ENCODE peak calls at places on chromosomes 4 and X, in nine cellular contexts. I, G, M, P, R, D, U, A and F are unnamed samples. For H3K4me1, the result is how much of the 10 kb centered on the place peaks cover.

GRCh38 chr4:73662709-73663546 is 42.7 kb upstream of the RASSF6 start:
- DNase-seq in I (no peak), G (no peak), M (no peak), P (no peak), R (no peak), D (peak), U (no peak), A (peak), F (no peak)

GRCh38 chr4:99722662-99723061 is 65.0 kb upstream of the C4orf54 start:
- DNase-seq in I (no peak), G (no peak), M (no peak), P (no peak), R (no peak), D (no peak), U (no peak), A (peak), F (no peak)

GRCh38 chr4:102139132-102139573 is 206.1 kb downstream of the SLC39A8 start:
- DNase-seq in I (no peak), G (no peak), M (peak), P (no peak), R (no peak), D (peak), U (no peak), A (no peak), F (no peak)

GRCh38 chr4:97778174-97778573 is 365.1 kb downstream of the STPG2 start:
- DNase-seq in I (no peak), G (no peak), M (no peak), P (no peak), R (no peak), D (no peak), U (no peak), A (no peak), F (no peak)

GRCh38 chr4:186898367-186898766 is 174.7 kb upstream of the FAT1 start:
- DNase-seq in I (no peak), G (no peak), M (no peak), P (no peak), R (no peak), D (no peak), U (no peak), A (no peak), F (no peak)

GRCh38 chr4:184400891-184401290 is 73.5 kb downstream of the IRF2 start:
- DNase-seq in I (no peak), G (no peak), M (no peak), P (no peak), R (no peak), D (no peak), U (no peak), A (no peak), F (no peak)

GRCh38 chrX:139823806-139824205 is 109.0 kb downstream of the ATP11C start:
- DNase-seq in I (no peak), G (no peak), M (no peak), P (no peak), R (no peak), D (peak), U (no peak), A (no peak), F (no peak)

GRCh38 chrX:17859609-17860178 is 1.4 kb downstream of the RAI2 start:
- DNase-seq in I (peak), G (no peak), M (no peak), P (no peak), R (no peak), D (no peak), U (no peak), A (peak), F (peak)

GRCh38 chr4:7419961-7420660 is 14.6 kb downstream of the PSAPL1 start:
- DNase-seq in I (no peak), G (no peak), M (no peak), P (peak), R (no peak), D (no peak), U (no peak), A (no peak), F (no peak)

GRCh38 chr4:94892051-94892450 is 134.3 kb downstream of the BMPR1B start:
- DNase-seq in I (no peak), G (no peak), M (no peak), P (no peak), R (no peak), D (peak), U (no peak), A (no peak), F (peak)

GRCh38 chr4:98614081-98614480 is 44.3 kb downstream of the TSPAN5 start:
- DNase-seq in I (no peak), G (no peak), M (no peak), P (no peak), R (no peak), D (no peak), U (no peak), A (no peak), F (no peak)

GRCh38 chrX:54181196-54181953 is 1.7 kb downstream of the FAM120C start:
- DNase-seq in I (no peak), G (no peak), M (no peak), P (no peak), R (no peak), D (peak), U (no peak), A (no peak), F (no peak)

GRCh38 chr4:8580321-8581093 is at the start of gene GPR78:
- DNase-seq in I (peak), G (no peak), M (peak), P (peak), R (no peak), D (peak), U (peak), A (peak), F (peak)

GRCh38 chrX:29926056-29926455 is 289.3 kb upstream of the MAGEB2 start:
- DNase-seq in I (no peak), G (no peak), M (no peak), P (no peak), R (no peak), D (no peak), U (no peak), A (no peak), F (no peak)

GRCh38 chrX:42976729-42977366 is 198.9 kb upstream of the PPP1R2C start:
- DNase-seq in I (no peak), G (no peak), M (no peak), P (no peak), R (no peak), D (no peak), U (peak), A (peak), F (no peak)

GRCh38 chrX:24956828-24957227 is 58.9 kb downstream of the ARX start:
- DNase-seq in I (no peak), G (no peak), M (no peak), P (no peak), R (no peak), D (peak), U (no peak), A (no peak), F (no peak)

GRCh38 chr4:89558147-89558546 is 250.5 kb upstream of the GPRIN3 start:
- DNase-seq in I (peak), G (no peak), M (no peak), P (no peak), R (no peak), D (peak), U (no peak), A (no peak), F (no peak)

GRCh38 chr4:185859106-185859505 is 47.1 kb upstream of the SORBS2 start:
- DNase-seq in I (no peak), G (no peak), M (no peak), P (no peak), R (no peak), D (no peak), U (peak), A (no peak), F (peak)

GRCh38 chr4:70778888-70779422 is 57.2 kb downstream of the RUFY3 start:
- DNase-seq in I (no peak), G (no peak), M (peak), P (no peak), R (no peak), D (no peak), U (no peak), A (peak), F (no peak)

GRCh38 chrX:81377329-81377728 is 175.4 kb downstream of the SH3BGRL start:
- DNase-seq in I (peak), G (no peak), M (no peak), P (no peak), R (no peak), D (peak), U (no peak), A (peak), F (no peak)

GRCh38 chr4:107866726-107867125 is 42.0 kb downstream of the SGMS2 start:
- DNase-seq in I (no peak), G (no peak), M (no peak), P (no peak), R (no peak), D (no peak), U (no peak), A (no peak), F (no peak)

GRCh38 chrX:67104982-67105757 is 438.7 kb upstream of the AR start:
- DNase-seq in I (no peak), G (peak), M (no peak), P (no peak), R (no peak), D (no peak), U (no peak), A (no peak), F (no peak)

GRCh38 chrX:118824173-118824782 is 654 bp downstream of the ZCCHC12 start:
- DNase-seq in I (peak), G (no peak), M (no peak), P (no peak), R (no peak), D (no peak), U (no peak), A (no peak), F (no peak)
- H3K4me3 ChIP-seq in I (peak), G (peak), M (peak), P (peak), R (peak), D (peak), U (peak), A (no peak), F (no peak)

GRCh38 chr4:17576932-17577659 is at the start of gene LAP3:
- DNase-seq in I (peak), G (peak), M (peak), P (peak), R (peak), D (peak), U (peak), A (peak), F (peak)
- H3K4me1 ChIP-seq in I (under half), G (under half), M (under half), P (under half), R (under half), D (under half), U (under half), A (under half), F (under half)

GRCh38 chrX:103356897-103357296 is 591 bp downstream of the TCEAL9 start:
- DNase-seq in I (peak), G (no peak), M (peak), P (no peak), R (no peak), D (peak), U (peak), A (peak), F (peak)
- H3K4me3 ChIP-seq in I (peak), G (peak), M (peak), P (peak), R (no peak), D (peak), U (peak), A (peak), F (peak)

GRCh38 chrX:69386681-69387080 is 117.4 kb upstream of the NALF2 start:
- DNase-seq in I (no peak), G (no peak), M (no peak), P (no peak), R (no peak), D (no peak), U (no peak), A (no peak), F (no peak)

GRCh38 chrX:69387559-69388487 is 116.3 kb upstream of the NALF2 start:
- DNase-seq in I (peak), G (no peak), M (peak), P (no peak), R (peak), D (peak), U (peak), A (peak), F (peak)

GRCh38 chrX:69389221-69389620 is 114.9 kb upstream of the NALF2 start:
- DNase-seq in I (peak), G (no peak), M (no peak), P (no peak), R (no peak), D (no peak), U (no peak), A (no peak), F (no peak)

DNA sequence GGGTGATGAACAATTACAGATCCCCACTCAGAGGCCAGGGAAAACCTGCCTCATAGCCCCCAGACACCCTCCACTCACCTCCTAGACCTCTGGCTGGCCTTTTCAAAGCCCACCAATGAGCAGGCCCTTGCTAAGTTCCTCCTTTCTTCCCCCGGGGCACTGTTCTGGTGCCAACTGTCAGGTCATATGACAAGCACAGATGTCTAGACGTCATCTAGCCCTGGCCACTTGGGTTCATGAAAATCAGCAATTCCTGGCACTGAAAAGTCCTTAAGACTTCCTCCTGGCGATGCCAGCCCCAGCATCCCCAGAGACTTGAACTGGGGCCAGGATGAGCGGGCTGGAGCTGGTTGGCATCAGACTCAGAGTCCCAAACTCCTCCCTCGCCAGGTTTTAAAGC is 115.6 kb upstream of the NALF2 start:
- DNase-seq in I (no peak), G (no peak), M (no peak), P (no peak), R (no peak), D (no peak), U (no peak), A (no peak), F (no peak)
- H3K4me1 ChIP-seq in I (under half), G (under half), M (under half), P (under half), R (under half), D (under half), U (under half), A (under half), F (under half)

DNA sequence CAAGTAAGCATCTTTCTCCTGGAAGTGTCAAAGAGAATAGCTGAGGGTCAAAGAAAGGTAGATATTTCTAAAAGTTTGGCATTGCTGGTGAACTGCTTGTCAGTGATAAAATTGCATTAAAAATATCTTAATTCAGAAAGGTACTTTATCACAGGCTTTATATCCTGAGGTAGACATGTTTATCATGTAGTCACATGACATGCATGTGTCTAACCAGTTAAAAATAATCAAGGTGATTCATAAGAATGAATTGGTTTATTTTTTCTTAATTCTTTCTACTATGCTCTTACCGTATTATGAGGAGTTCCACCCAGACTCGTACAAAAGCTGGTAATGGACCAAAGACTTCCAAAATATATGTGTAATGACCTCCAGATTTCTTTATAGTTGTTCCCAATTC is 6.1 kb downstream of the SLC7A11 start:
- DNase-seq in I (no peak), G (no peak), M (no peak), P (no peak), R (no peak), D (no peak), U (no peak), A (no peak), F (no peak)
- H3K4me3 ChIP-seq in I (no peak), G (no peak), M (no peak), P (no peak), R (no peak), D (peak), U (no peak), A (no peak), F (no peak)

GRCh38 chr4:113591982-113592381 is 169.6 kb downstream of the CAMK2D start:
- DNase-seq in I (no peak), G (no peak), M (no peak), P (no peak), R (no peak), D (no peak), U (no peak), A (no peak), F (no peak)

GRCh38 chr4:113594231-113594556 is 167.3 kb downstream of the CAMK2D start:
- DNase-seq in I (no peak), G (no peak), M (no peak), P (no peak), R (no peak), D (no peak), U (no peak), A (no peak), F (no peak)

GRCh38 chr4:113593400-113594230 is 167.9 kb downstream of the CAMK2D start:
- DNase-seq in I (no peak), G (no peak), M (no peak), P (no peak), R (no peak), D (no peak), U (no peak), A (no peak), F (no peak)

GRCh38 chr4:113601636-113602035 is 159.9 kb downstream of the CAMK2D start:
- DNase-seq in I (no peak), G (no peak), M (no peak), P (no peak), R (no peak), D (no peak), U (no peak), A (no peak), F (no peak)

GRCh38 chr4:113596396-113596795 is 165.1 kb downstream of the CAMK2D start:
- DNase-seq in I (no peak), G (no peak), M (no peak), P (no peak), R (no peak), D (no peak), U (no peak), A (no peak), F (no peak)
- H3K4me1 ChIP-seq in I (under half), G (under half), M (under half), P (under half), R (under half), D (under half), U (under half), A (under half), F (under half)

GRCh38 chr4:66572949-66573348 is 902.7 kb upstream of the EPHA5 start:
- DNase-seq in I (no peak), G (no peak), M (no peak), P (no peak), R (no peak), D (peak), U (no peak), A (no peak), F (no peak)

GRCh38 chr4:66577922-66578321 is 907.6 kb upstream of the EPHA5 start:
- DNase-seq in I (no peak), G (no peak), M (no peak), P (no peak), R (no peak), D (peak), U (no peak), A (no peak), F (no peak)

GRCh38 chr4:66571145-66571544 is 900.9 kb upstream of the EPHA5 start:
- DNase-seq in I (no peak), G (no peak), M (no peak), P (no peak), R (no peak), D (no peak), U (no peak), A (no peak), F (no peak)

GRCh38 chr4:66574145-66574978 is 904.1 kb upstream of the EPHA5 start:
- DNase-seq in I (no peak), G (no peak), M (no peak), P (no peak), R (no peak), D (peak), U (no peak), A (peak), F (peak)

GRCh38 chr4:66575024-66575696 is 904.9 kb upstream of the EPHA5 start:
- DNase-seq in I (no peak), G (no peak), M (no peak), P (no peak), R (no peak), D (peak), U (no peak), A (peak), F (peak)
- H3K4me3 ChIP-seq in I (no peak), G (no peak), M (no peak), P (no peak), R (no peak), D (peak), U (no peak), A (no peak), F (no peak)

DNA sequence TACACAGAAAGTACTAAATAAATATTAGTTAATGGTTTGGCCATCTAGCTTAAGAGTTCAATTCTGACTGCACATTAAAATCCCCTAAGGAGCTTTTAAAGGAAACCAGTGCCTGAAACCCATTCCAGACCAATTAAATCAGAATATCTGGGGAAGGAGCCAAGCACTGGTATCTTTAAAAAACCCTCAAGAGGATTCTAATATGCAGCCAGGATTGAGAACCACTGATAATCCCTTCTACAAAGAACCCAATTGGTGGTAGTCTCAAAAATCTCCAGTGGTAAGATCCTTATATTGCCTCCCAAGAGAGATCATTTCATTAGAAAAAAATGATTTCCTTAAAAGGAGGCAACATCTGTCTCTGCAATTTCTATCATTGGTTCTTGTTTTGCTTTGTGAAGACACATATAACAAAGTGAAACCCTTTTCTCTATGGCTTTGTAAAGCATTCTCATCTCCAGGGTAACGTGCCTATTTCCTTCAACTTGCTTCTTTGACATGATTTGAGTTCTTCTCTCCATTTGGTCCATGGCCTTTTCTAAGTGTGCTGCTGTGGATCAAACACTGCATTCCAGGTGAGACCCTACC is 3.5 kb downstream of the GPR34 start:
- DNase-seq in I (no peak), G (no peak), M (no peak), P (no peak), R (no peak), D (no peak), U (no peak), A (no peak), F (no peak)
- H3K4me1 ChIP-seq in I (under half), G (under half), M (under half), P (under half), R (under half), D (under half), U (under half), A (under half), F (under half)

GRCh38 chrX:3181846-3182245 is 140.6 kb downstream of the ARSF start:
- DNase-seq in I (no peak), G (no peak), M (no peak), P (no peak), R (no peak), D (no peak), U (no peak), A (no peak), F (no peak)

GRCh38 chrX:3176439-3176820 is 135.2 kb downstream of the ARSF start:
- DNase-seq in I (peak), G (no peak), M (no peak), P (no peak), R (no peak), D (no peak), U (no peak), A (peak), F (no peak)

GRCh38 chrX:3177851-3178250 is 136.6 kb downstream of the ARSF start:
- DNase-seq in I (no peak), G (no peak), M (no peak), P (no peak), R (no peak), D (peak), U (no peak), A (peak), F (no peak)

GRCh38 chrX:3178329-3178728 is 137.1 kb downstream of the ARSF start:
- DNase-seq in I (no peak), G (no peak), M (no peak), P (no peak), R (no peak), D (no peak), U (no peak), A (no peak), F (no peak)

GRCh38 chrX:3175659-3176438 is 134.6 kb downstream of the ARSF start:
- DNase-seq in I (no peak), G (no peak), M (no peak), P (no peak), R (no peak), D (no peak), U (no peak), A (peak), F (no peak)
- H3K4me3 ChIP-seq in I (no peak), G (no peak), M (no peak), P (no peak), R (no peak), D (no peak), U (no peak), A (no peak), F (no peak)